ENCODE peak calls at places on chromosomes 11 and 22, in eight cellular contexts. U, W, A, O, G, T, Z and I are unnamed samples.

GRCh38 chr11:47797633-47798032 is 30.5 kb upstream of the FNBP4 start:
- DNase-seq in U (no peak), W (peak; percentile 24), A (peak; percentile 9), O (no peak), G (no peak), T (no peak), Z (no peak), I (no peak)

GRCh38 chr22:39150848-39151215 is 1.6 kb downstream of the CBX7 start:
- DNase-seq in U (no peak), W (no peak), A (no peak), O (no peak), G (no peak), T (no peak), Z (no peak), I (no peak)

GRCh38 chr22:40415531-40416266 is 45.3 kb downstream of the SGSM3 start:
- DNase-seq in U (no peak), W (no peak), A (no peak), O (no peak), G (no peak), T (no peak), Z (no peak), I (no peak)

GRCh38 chr11:69380451-69380901 is 86.5 kb downstream of the MYEOV start:
- DNase-seq in U (no peak), W (no peak), A (no peak), O (no peak), G (no peak), T (no peak), Z (peak; percentile 66), I (no peak)

GRCh38 chr11:75301602-75302345 is 49.7 kb downstream of the ARRB1 start:
- DNase-seq in U (no peak), W (no peak), A (no peak), O (no peak), G (no peak), T (no peak), Z (no peak), I (no peak)

GRCh38 chr22:46366801-46367706 is 31.5 kb downstream of the TRMU start:
- DNase-seq in U (peak; percentile 92), W (no peak), A (no peak), O (no peak), G (no peak), T (no peak), Z (no peak), I (no peak)

GRCh38 chr11:110896358-110896757 is 184.1 kb upstream of the ARHGAP20 start:
- DNase-seq in U (no peak), W (peak; percentile 43), A (peak; percentile 52), O (no peak), G (no peak), T (no peak), Z (no peak), I (no peak)

GRCh38 chr11:68682531-68682931 is 1.8 kb upstream of the GAL start:
- DNase-seq in U (no peak), W (no peak), A (no peak), O (no peak), G (no peak), T (no peak), Z (peak; percentile 62), I (no peak)

GRCh38 chr22:49008682-49009235 is 818.9 kb downstream of the BRD1 start:
- DNase-seq in U (no peak), W (no peak), A (no peak), O (peak; percentile 47), G (no peak), T (no peak), Z (peak; percentile 69), I (peak; percentile 9)

GRCh38 chr11:41328324-41328723 is 131.1 kb downstream of the LRRC4C start:
- DNase-seq in U (no peak), W (no peak), A (no peak), O (no peak), G (no peak), T (no peak), Z (no peak), I (no peak)

GRCh38 chr11:95147364-95147905 is 57.8 kb downstream of the ENDOD1 start:
- DNase-seq in U (peak; percentile 62), W (peak; percentile 69), A (peak; percentile 88), O (peak; percentile 68), G (no peak), T (no peak), Z (no peak), I (no peak)

GRCh38 chr11:72668645-72669347 is 5.4 kb downstream of the PDE2A start:
- DNase-seq in U (peak; percentile 20), W (no peak), A (no peak), O (no peak), G (no peak), T (no peak), Z (no peak), I (no peak)

GRCh38 chr11:32438883-32439487 is 3.6 kb upstream of the WT1 start:
- DNase-seq in U (no peak), W (no peak), A (no peak), O (no peak), G (no peak), T (no peak), Z (no peak), I (no peak)

GRCh38 chr22:39620924-39621690 is 50.6 kb downstream of the CACNA1I start:
- DNase-seq in U (no peak), W (no peak), A (no peak), O (no peak), G (no peak), T (no peak), Z (no peak), I (no peak)

GRCh38 chr11:62147545-62147944 is 23.7 kb downstream of the INCENP start:
- DNase-seq in U (no peak), W (no peak), A (no peak), O (peak; percentile 47), G (no peak), T (no peak), Z (no peak), I (peak; percentile 7)

GRCh38 chr11:42410251-42410956 is 901.4 kb upstream of the API5 start:
- DNase-seq in U (no peak), W (no peak), A (no peak), O (no peak), G (no peak), T (no peak), Z (no peak), I (no peak)

GRCh38 chr11:69832561-69833413 is 13.6 kb upstream of the FGF3 start:
- DNase-seq in U (no peak), W (no peak), A (no peak), O (no peak), G (no peak), T (no peak), Z (peak; percentile 57), I (no peak)

GRCh38 chr11:2207212-2207611 is 35.6 kb upstream of the TH start:
- DNase-seq in U (no peak), W (no peak), A (no peak), O (peak; percentile 40), G (peak; percentile 93), T (no peak), Z (peak; percentile 50), I (peak; percentile 1)

GRCh38 chr11:13302440-13302958 is 24.9 kb downstream of the BMAL1 start:
- DNase-seq in U (no peak), W (no peak), A (no peak), O (no peak), G (no peak), T (no peak), Z (peak; percentile 24), I (no peak)

GRCh38 chr11:29328961-29329441 is 687.8 kb downstream of the KCNA4 start:
- DNase-seq in U (peak; percentile 36), W (peak; percentile 70), A (peak; percentile 43), O (no peak), G (no peak), T (no peak), Z (no peak), I (peak; percentile 17)
- TF ChIP-seq CTCF in U (peak; percentile 68), W (peak; percentile 83), A (peak; percentile 60), O (peak; percentile 54), G (no peak), T (peak; percentile 71), Z (no peak), I (peak; percentile 20)

DNA sequence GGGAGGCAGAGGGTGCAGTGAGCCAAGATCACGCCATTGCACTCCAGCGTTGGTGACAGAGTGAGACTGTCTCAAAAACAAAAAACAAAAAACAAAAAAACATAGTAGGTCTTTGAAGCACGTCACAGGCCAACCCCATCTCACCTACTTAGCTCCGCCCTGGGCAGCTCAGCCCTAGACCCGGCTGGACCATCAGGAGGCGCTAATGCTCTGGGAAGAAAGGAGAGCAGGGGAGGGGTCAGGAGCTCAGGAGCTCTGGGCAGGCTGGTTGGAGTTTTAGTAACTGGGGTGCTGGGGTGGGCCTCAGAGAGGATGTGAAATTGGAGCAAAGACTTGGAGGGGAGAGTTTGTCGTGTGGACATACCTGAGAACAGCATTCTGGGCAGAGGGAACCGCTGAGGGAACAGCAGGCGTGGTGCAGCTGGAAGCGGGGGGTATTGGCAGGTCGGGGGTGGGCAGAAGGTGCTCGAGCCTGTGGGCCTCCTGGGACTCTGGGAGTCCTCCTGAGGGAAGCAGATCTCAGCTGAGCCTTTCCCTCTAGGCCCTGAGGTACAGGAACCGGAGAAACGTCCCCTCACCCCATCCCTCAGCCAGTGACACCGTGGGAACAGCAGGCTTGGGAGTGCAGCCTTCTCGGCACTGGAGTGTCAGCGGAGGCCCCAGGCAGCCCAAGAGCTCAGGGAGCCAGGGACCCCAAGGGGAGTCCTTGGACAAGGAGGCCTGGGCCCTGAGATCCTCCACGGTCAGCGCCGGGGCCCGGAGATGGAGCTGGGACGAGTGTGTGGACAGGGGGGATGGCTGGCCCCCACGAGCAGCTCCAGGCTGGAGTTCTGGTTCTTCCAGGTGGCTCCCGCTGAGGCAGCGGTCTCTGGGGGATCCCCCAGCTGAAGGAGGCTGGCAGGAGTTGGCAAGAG is 2.2 kb upstream of the RPS6KA4 start:
- DNase-seq in U (no peak), W (no peak), A (no peak), O (no peak), G (no peak), T (no peak), Z (no peak), I (peak; percentile 46)
- TF ChIP-seq CTCF in U (peak; percentile 33), W (peak; percentile 45), A (peak; percentile 54), O (peak; percentile 21), G (no peak), T (peak; percentile 48), Z (peak; percentile 15), I (peak; percentile 14)

GRCh38 chr11:58358969-58359368 is at the start of gene OR5B17:
- DNase-seq in U (no peak), W (no peak), A (no peak), O (no peak), G (no peak), T (no peak), Z (no peak), I (no peak)
- TF ChIP-seq CTCF in U (no peak), W (no peak), A (no peak), O (no peak), G (no peak), T (no peak), Z (no peak), I (no peak)

DNA sequence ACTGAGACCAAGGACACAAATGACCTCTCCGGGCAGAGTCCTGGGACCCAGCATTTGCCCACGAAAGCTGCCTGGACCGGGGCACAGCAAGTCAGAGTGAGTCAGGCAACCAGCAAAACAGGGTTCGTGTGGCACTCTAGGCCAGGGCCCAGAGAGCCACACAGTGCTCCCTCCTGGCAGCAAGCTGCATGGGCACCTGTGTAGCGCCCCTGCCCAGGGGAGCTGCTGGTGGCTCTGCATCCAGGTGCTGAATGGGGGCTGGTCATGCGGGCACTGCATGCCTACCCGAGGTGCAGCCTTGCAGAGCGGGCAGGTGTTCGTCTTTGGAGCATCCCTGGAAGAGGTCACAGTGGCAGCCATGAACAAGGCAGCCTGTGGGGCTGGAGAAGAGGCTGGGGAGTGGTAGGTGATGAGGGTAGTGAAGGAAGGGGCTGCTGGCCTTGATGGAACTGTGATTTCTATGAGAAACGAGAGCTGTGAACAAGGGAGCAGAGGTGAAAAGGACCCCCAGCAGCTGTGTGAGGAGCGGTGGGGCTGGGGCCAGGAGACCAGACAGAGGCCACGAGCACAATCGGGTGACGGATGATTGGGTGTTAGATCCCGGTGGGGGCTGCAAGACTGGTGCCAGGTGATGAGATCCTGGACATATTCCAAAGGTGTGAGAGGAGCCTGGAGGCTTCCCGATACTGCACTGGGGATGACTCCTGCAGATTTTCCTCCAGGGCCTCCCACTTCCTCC is 63.3 kb downstream of the DGCR2 start:
- DNase-seq in U (no peak), W (no peak), A (no peak), O (no peak), G (no peak), T (no peak), Z (peak; percentile 58), I (peak; percentile 3)
- TF ChIP-seq CTCF in U (no peak), W (no peak), A (no peak), O (no peak), G (no peak), T (no peak), Z (no peak), I (no peak)